ENCODE peak calls at places on chromosomes 16 and 17, in eight cellular contexts. One of them, this sample, is unnamed.

GRCh38 chr16:67283039-67283825 is 3.9 kb downstream of the PLEKHG4 start:
- DNase-seq in IMR-90: peak; percentile 44
- DNase-seq in cardiac muscle cell: no peak
- DNase-seq in endodermal cell: no peak
- DNase-seq in heart right ventricle: no peak
- DNase-seq in endothelial cell of umbilical vein: no peak
- DNase-seq in breast epithelium: no peak
- DNase-seq in HCT116: no peak
- DNase-seq in this sample: no peak

GRCh38 chr16:84041881-84042280 is 714 bp downstream of the SLC38A8 start:
- DNase-seq in IMR-90: no peak
- DNase-seq in cardiac muscle cell: no peak
- DNase-seq in endodermal cell: no peak
- DNase-seq in heart right ventricle: no peak
- DNase-seq in endothelial cell of umbilical vein: no peak
- DNase-seq in breast epithelium: no peak
- DNase-seq in HCT116: no peak
- DNase-seq in this sample: no peak

GRCh38 chr16:68005786-68006286 is 6.6 kb upstream of the DPEP2 start:
- DNase-seq in IMR-90: no peak
- DNase-seq in cardiac muscle cell: no peak
- DNase-seq in endodermal cell: peak; percentile 78
- DNase-seq in heart right ventricle: peak; percentile 33
- DNase-seq in endothelial cell of umbilical vein: peak; percentile 92
- DNase-seq in breast epithelium: no peak
- DNase-seq in HCT116: no peak
- DNase-seq in this sample: no peak

GRCh38 chr16:79605999-79606398 is 5.5 kb upstream of the MAF start:
- DNase-seq in IMR-90: no peak
- DNase-seq in cardiac muscle cell: no peak
- DNase-seq in endodermal cell: peak; percentile 58
- DNase-seq in heart right ventricle: no peak
- DNase-seq in endothelial cell of umbilical vein: no peak
- DNase-seq in breast epithelium: no peak
- DNase-seq in HCT116: no peak
- DNase-seq in this sample: no peak

GRCh38 chr16:15950167-15950854 is 895 bp downstream of the ABCC1 start:
- DNase-seq in IMR-90: peak; percentile 44
- DNase-seq in cardiac muscle cell: peak; percentile 48
- DNase-seq in endodermal cell: peak; percentile 69
- DNase-seq in heart right ventricle: no peak
- DNase-seq in endothelial cell of umbilical vein: peak; percentile 61
- DNase-seq in breast epithelium: no peak
- DNase-seq in HCT116: no peak
- DNase-seq in this sample: no peak

GRCh38 chr17:14813649-14814048 is 451.5 kb downstream of the PMP22 start:
- DNase-seq in IMR-90: no peak
- DNase-seq in cardiac muscle cell: peak; percentile 59
- DNase-seq in endodermal cell: peak; percentile 92
- DNase-seq in heart right ventricle: no peak
- DNase-seq in endothelial cell of umbilical vein: no peak
- DNase-seq in breast epithelium: no peak
- DNase-seq in HCT116: no peak
- DNase-seq in this sample: peak; percentile 7

GRCh38 chr17:43609613-43610385 is 51.9 kb downstream of the MEOX1 start:
- DNase-seq in IMR-90: peak; percentile 26
- DNase-seq in cardiac muscle cell: no peak
- DNase-seq in endodermal cell: no peak
- DNase-seq in heart right ventricle: no peak
- DNase-seq in endothelial cell of umbilical vein: peak; percentile 87
- DNase-seq in breast epithelium: no peak
- DNase-seq in HCT116: no peak
- DNase-seq in this sample: no peak

GRCh38 chr16:11586856-11587642 is at the start of gene LITAF:
- DNase-seq in IMR-90: peak; percentile 42
- DNase-seq in cardiac muscle cell: peak; percentile 69
- DNase-seq in endodermal cell: peak; percentile 83
- DNase-seq in heart right ventricle: peak; percentile 66
- DNase-seq in endothelial cell of umbilical vein: no peak
- DNase-seq in breast epithelium: peak; percentile 66
- DNase-seq in HCT116: no peak
- DNase-seq in this sample: peak; percentile 53

GRCh38 chr17:83046759-83047478 is 32.5 kb upstream of the METRNL start:
- DNase-seq in IMR-90: no peak
- DNase-seq in cardiac muscle cell: no peak
- DNase-seq in endodermal cell: peak; percentile 20
- DNase-seq in heart right ventricle: no peak
- DNase-seq in endothelial cell of umbilical vein: no peak
- DNase-seq in breast epithelium: no peak
- DNase-seq in HCT116: no peak
- DNase-seq in this sample: no peak

GRCh38 chr16:86883583-86884188 is 305.3 kb downstream of the FOXL1 start:
- DNase-seq in IMR-90: no peak
- DNase-seq in cardiac muscle cell: no peak
- DNase-seq in endodermal cell: no peak
- DNase-seq in heart right ventricle: no peak
- DNase-seq in endothelial cell of umbilical vein: no peak
- DNase-seq in breast epithelium: no peak
- DNase-seq in HCT116: no peak
- DNase-seq in this sample: peak; percentile 16

GRCh38 chr16:85134076-85134793 is 22.0 kb upstream of the CIBAR2 start:
- DNase-seq in IMR-90: no peak
- DNase-seq in cardiac muscle cell: no peak
- DNase-seq in endodermal cell: no peak
- DNase-seq in heart right ventricle: no peak
- DNase-seq in endothelial cell of umbilical vein: no peak
- DNase-seq in breast epithelium: no peak
- DNase-seq in HCT116: no peak
- DNase-seq in this sample: no peak

GRCh38 chr17:18140648-18141047 is 32.1 kb downstream of the MYO15A start:
- DNase-seq in IMR-90: no peak
- DNase-seq in cardiac muscle cell: no peak
- DNase-seq in endodermal cell: no peak
- DNase-seq in heart right ventricle: no peak
- DNase-seq in endothelial cell of umbilical vein: no peak
- DNase-seq in breast epithelium: no peak
- DNase-seq in HCT116: no peak
- DNase-seq in this sample: no peak

GRCh38 chr17:63837480-63837879 is 5.0 kb downstream of the SMARCD2 start:
- DNase-seq in IMR-90: no peak
- DNase-seq in cardiac muscle cell: no peak
- DNase-seq in endodermal cell: no peak
- DNase-seq in heart right ventricle: no peak
- DNase-seq in endothelial cell of umbilical vein: no peak
- DNase-seq in breast epithelium: no peak
- DNase-seq in HCT116: no peak
- DNase-seq in this sample: no peak
- H3K4me1 ChIP-seq in IMR-90: peaks cover 21% of the 10 kb centered on the region
- H3K4me1 ChIP-seq in cardiac muscle cell: peaks cover 26% of the 10 kb centered on the region
- H3K4me1 ChIP-seq in endodermal cell: peaks cover 10% of the 10 kb centered on the region
- H3K4me1 ChIP-seq in heart right ventricle: peaks cover 44% of the 10 kb centered on the region
- H3K4me1 ChIP-seq in endothelial cell of umbilical vein: peaks cover 16% of the 10 kb centered on the region
- H3K4me1 ChIP-seq in breast epithelium: peaks cover 11% of the 10 kb centered on the region
- H3K4me1 ChIP-seq in HCT116: peaks cover 45% of the 10 kb centered on the region
- H3K4me1 ChIP-seq in this sample: peaks cover 9% of the 10 kb centered on the region

GRCh38 chr16:57519796-57520360 is 16.5 kb downstream of the CCDC102A start:
- DNase-seq in IMR-90: peak; percentile 52
- DNase-seq in cardiac muscle cell: peak; percentile 90
- DNase-seq in endodermal cell: peak; percentile 94
- DNase-seq in heart right ventricle: peak; percentile 79
- DNase-seq in endothelial cell of umbilical vein: peak; percentile 59
- DNase-seq in breast epithelium: peak; percentile 68
- DNase-seq in HCT116: peak; percentile 41
- DNase-seq in this sample: peak; percentile 92

GRCh38 chr16:57517397-57518367 is 18.7 kb downstream of the CCDC102A start:
- DNase-seq in IMR-90: no peak
- DNase-seq in cardiac muscle cell: no peak
- DNase-seq in endodermal cell: no peak
- DNase-seq in heart right ventricle: no peak
- DNase-seq in endothelial cell of umbilical vein: no peak
- DNase-seq in breast epithelium: no peak
- DNase-seq in HCT116: no peak
- DNase-seq in this sample: no peak

GRCh38 chr16:57516773-57517172 is 19.6 kb downstream of the CCDC102A start:
- DNase-seq in IMR-90: no peak
- DNase-seq in cardiac muscle cell: no peak
- DNase-seq in endodermal cell: no peak
- DNase-seq in heart right ventricle: no peak
- DNase-seq in endothelial cell of umbilical vein: no peak
- DNase-seq in breast epithelium: no peak
- DNase-seq in HCT116: no peak
- DNase-seq in this sample: no peak

GRCh38 chr16:57518922-57519321 is 17.4 kb downstream of the CCDC102A start:
- DNase-seq in IMR-90: no peak
- DNase-seq in cardiac muscle cell: no peak
- DNase-seq in endodermal cell: no peak
- DNase-seq in heart right ventricle: no peak
- DNase-seq in endothelial cell of umbilical vein: no peak
- DNase-seq in breast epithelium: no peak
- DNase-seq in HCT116: no peak
- DNase-seq in this sample: no peak

DNA sequence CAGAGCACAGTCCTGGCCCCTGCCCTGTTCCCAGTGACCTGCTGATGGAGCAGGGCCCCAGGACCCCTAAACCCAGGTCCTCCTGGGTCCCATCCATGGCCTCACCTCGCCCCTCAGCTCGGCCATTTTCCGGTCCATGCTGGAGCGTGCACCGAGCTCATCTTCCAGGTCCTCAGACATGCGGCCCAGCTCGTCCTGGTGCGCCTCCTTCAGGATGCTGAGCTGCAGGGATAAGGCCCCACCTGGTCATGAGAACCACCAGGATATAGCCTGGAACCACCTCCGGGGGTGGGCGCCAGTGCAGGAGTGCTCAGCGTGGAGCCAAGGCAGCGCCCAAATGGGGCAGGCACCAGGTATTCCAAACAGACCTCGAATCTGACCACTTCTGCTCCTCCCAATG is 17.9 kb downstream of the CCDC102A start:
- DNase-seq in IMR-90: no peak
- DNase-seq in cardiac muscle cell: no peak
- DNase-seq in endodermal cell: peak; percentile 73
- DNase-seq in heart right ventricle: no peak
- DNase-seq in endothelial cell of umbilical vein: no peak
- DNase-seq in breast epithelium: no peak
- DNase-seq in HCT116: no peak
- DNase-seq in this sample: no peak
- TF ChIP-seq CTCF in IMR-90: no peak
- TF ChIP-seq CTCF in cardiac muscle cell: no peak
- TF ChIP-seq CTCF in endodermal cell: peak; percentile 29
- TF ChIP-seq CTCF in heart right ventricle: no peak
- TF ChIP-seq CTCF in endothelial cell of umbilical vein: no peak
- TF ChIP-seq CTCF in breast epithelium: no peak
- TF ChIP-seq CTCF in HCT116: no peak
- TF ChIP-seq CTCF in this sample: no peak

GRCh38 chr16:82664181-82664580 is 37.4 kb downstream of the CDH13 start:
- DNase-seq in IMR-90: no peak
- DNase-seq in cardiac muscle cell: no peak
- DNase-seq in endodermal cell: no peak
- DNase-seq in heart right ventricle: no peak
- DNase-seq in endothelial cell of umbilical vein: no peak
- DNase-seq in breast epithelium: no peak
- DNase-seq in HCT116: no peak
- DNase-seq in this sample: no peak

GRCh38 chr16:82658796-82659195 is 32.0 kb downstream of the CDH13 start:
- DNase-seq in IMR-90: peak; percentile 61
- DNase-seq in cardiac muscle cell: no peak
- DNase-seq in endodermal cell: no peak
- DNase-seq in heart right ventricle: no peak
- DNase-seq in endothelial cell of umbilical vein: no peak
- DNase-seq in breast epithelium: no peak
- DNase-seq in HCT116: no peak
- DNase-seq in this sample: no peak

GRCh38 chr16:82660078-82660645 is 33.4 kb downstream of the CDH13 start:
- DNase-seq in IMR-90: peak; percentile 63
- DNase-seq in cardiac muscle cell: no peak
- DNase-seq in endodermal cell: no peak
- DNase-seq in heart right ventricle: no peak
- DNase-seq in endothelial cell of umbilical vein: no peak
- DNase-seq in breast epithelium: no peak
- DNase-seq in HCT116: no peak
- DNase-seq in this sample: no peak

GRCh38 chr16:82657786-82658185 is 31.0 kb downstream of the CDH13 start:
- DNase-seq in IMR-90: no peak
- DNase-seq in cardiac muscle cell: no peak
- DNase-seq in endodermal cell: no peak
- DNase-seq in heart right ventricle: no peak
- DNase-seq in endothelial cell of umbilical vein: peak; percentile 65
- DNase-seq in breast epithelium: no peak
- DNase-seq in HCT116: no peak
- DNase-seq in this sample: no peak

DNA sequence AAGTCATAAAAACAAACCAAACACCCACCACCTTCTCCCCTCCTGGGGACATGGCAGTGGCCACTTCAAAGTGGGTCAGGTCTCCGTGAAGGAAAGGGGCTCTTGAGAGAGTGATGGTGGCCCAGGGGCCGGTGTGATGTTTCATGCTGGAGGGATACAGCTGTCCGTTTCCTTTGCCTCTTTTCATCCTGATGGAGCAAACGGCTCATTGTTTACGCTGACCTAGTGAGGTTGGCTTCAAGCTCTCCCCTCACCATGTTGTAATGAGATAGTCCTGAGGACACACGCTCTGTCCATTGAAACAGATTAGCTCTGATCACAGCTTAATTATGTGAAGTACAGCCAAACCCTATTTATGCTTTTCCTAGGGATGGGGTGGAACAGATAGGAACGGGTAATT is 34.2 kb downstream of the CDH13 start:
- DNase-seq in IMR-90: no peak
- DNase-seq in cardiac muscle cell: no peak
- DNase-seq in endodermal cell: no peak
- DNase-seq in heart right ventricle: no peak
- DNase-seq in endothelial cell of umbilical vein: no peak
- DNase-seq in breast epithelium: no peak
- DNase-seq in HCT116: no peak
- DNase-seq in this sample: no peak
- H3K4me1 ChIP-seq in IMR-90: peaks cover 3% of the 10 kb centered on the region
- H3K4me1 ChIP-seq in cardiac muscle cell: no peaks in the 10 kb centered on the region
- H3K4me1 ChIP-seq in endodermal cell: peaks cover 17% of the 10 kb centered on the region
- H3K4me1 ChIP-seq in heart right ventricle: peaks cover 1% of the 10 kb centered on the region
- H3K4me1 ChIP-seq in endothelial cell of umbilical vein: peaks cover 24% of the 10 kb centered on the region
- H3K4me1 ChIP-seq in breast epithelium: no peaks in the 10 kb centered on the region
- H3K4me1 ChIP-seq in HCT116: no peaks in the 10 kb centered on the region
- H3K4me1 ChIP-seq in this sample: no peaks in the 10 kb centered on the region

DNA sequence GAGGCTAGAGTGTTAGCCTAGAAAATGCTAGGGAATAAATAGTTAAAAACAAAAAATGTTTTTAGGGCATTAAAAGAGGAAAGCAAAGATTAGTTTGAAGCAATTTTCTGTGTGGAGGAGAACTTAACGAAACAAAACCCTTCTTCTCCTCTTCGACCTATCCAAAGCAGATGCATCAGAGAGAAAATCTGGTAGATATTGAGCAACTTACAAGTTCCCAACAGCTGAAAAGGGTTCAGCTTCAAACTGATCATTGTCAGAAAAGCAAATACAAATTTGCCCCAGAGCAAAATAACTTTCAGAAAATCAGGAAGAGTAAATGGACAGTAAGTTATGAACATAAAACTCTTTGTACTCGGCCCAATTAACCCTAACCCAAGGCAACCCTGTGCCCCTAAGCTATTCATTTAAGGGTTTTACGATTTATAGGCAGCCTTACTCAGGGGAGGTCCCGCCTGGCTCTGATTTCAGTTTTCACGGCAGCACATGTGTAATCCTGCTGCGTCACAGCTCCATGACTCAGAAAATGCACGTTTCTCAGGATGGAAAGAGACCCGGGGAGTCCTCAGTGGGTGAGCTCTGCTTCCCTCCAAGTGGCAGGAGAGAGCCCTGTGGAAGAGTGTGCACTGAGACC is 405.7 kb upstream of the SALL1 start:
- DNase-seq in IMR-90: peak; percentile 96
- DNase-seq in cardiac muscle cell: no peak
- DNase-seq in endodermal cell: no peak
- DNase-seq in heart right ventricle: no peak
- DNase-seq in endothelial cell of umbilical vein: no peak
- DNase-seq in breast epithelium: no peak
- DNase-seq in HCT116: no peak
- DNase-seq in this sample: no peak
- TF ChIP-seq CTCF in IMR-90: peak; percentile 20
- TF ChIP-seq CTCF in cardiac muscle cell: no peak
- TF ChIP-seq CTCF in endodermal cell: no peak
- TF ChIP-seq CTCF in heart right ventricle: no peak
- TF ChIP-seq CTCF in endothelial cell of umbilical vein: no peak
- TF ChIP-seq CTCF in breast epithelium: no peak
- TF ChIP-seq CTCF in HCT116: no peak
- TF ChIP-seq CTCF in this sample: no peak

This sample was measured in Caco-2.